ENCODE peak calls at places on chromosomes 4 and X, in six cellular contexts. One of them, this sample, is unnamed.

GRCh38 chr4:78645853-78646757 is 94.5 kb downstream of the ANXA3 start:
- DNase-seq in B cell: no peak
- DNase-seq in CD8-positive, alpha-beta T cell: no peak
- DNase-seq in left cardiac atrium: peak
- DNase-seq in T-helper 1 cell: no peak
- DNase-seq in amniotic stem cell: peak
- DNase-seq in this sample: peak

GRCh38 chr4:184408021-184408710 is 66.2 kb downstream of the IRF2 start:
- DNase-seq in B cell: no peak
- DNase-seq in CD8-positive, alpha-beta T cell: no peak
- DNase-seq in left cardiac atrium: no peak
- DNase-seq in T-helper 1 cell: no peak
- DNase-seq in amniotic stem cell: peak
- DNase-seq in this sample: no peak

GRCh38 chrX:1925053-1925481 is 310.2 kb downstream of the ASMT start:
- DNase-seq in B cell: no peak
- DNase-seq in CD8-positive, alpha-beta T cell: no peak
- DNase-seq in left cardiac atrium: no peak
- DNase-seq in T-helper 1 cell: no peak
- DNase-seq in amniotic stem cell: no peak
- DNase-seq in this sample: no peak

GRCh38 chr4:48375651-48376291 is 34.4 kb downstream of the SLAIN2 start:
- DNase-seq in B cell: no peak
- DNase-seq in CD8-positive, alpha-beta T cell: no peak
- DNase-seq in left cardiac atrium: no peak
- DNase-seq in T-helper 1 cell: no peak
- DNase-seq in amniotic stem cell: peak
- DNase-seq in this sample: peak

GRCh38 chrX:132716006-132716405 is 227.2 kb upstream of the MBNL3 start:
- DNase-seq in B cell: no peak
- DNase-seq in CD8-positive, alpha-beta T cell: no peak
- DNase-seq in left cardiac atrium: no peak
- DNase-seq in T-helper 1 cell: no peak
- DNase-seq in amniotic stem cell: no peak
- DNase-seq in this sample: no peak

GRCh38 chr4:45283352-45283751 is 557.0 kb upstream of the GNPDA2 start:
- DNase-seq in B cell: no peak
- DNase-seq in CD8-positive, alpha-beta T cell: no peak
- DNase-seq in left cardiac atrium: no peak
- DNase-seq in T-helper 1 cell: no peak
- DNase-seq in amniotic stem cell: no peak
- DNase-seq in this sample: no peak

GRCh38 chr4:17550549-17550948 is 26.4 kb upstream of the LAP3 start:
- DNase-seq in B cell: no peak
- DNase-seq in CD8-positive, alpha-beta T cell: no peak
- DNase-seq in left cardiac atrium: no peak
- DNase-seq in T-helper 1 cell: no peak
- DNase-seq in amniotic stem cell: no peak
- DNase-seq in this sample: no peak

GRCh38 chr4:83170952-83171399 is 56.4 kb upstream of the PLAC8 start:
- DNase-seq in B cell: no peak
- DNase-seq in CD8-positive, alpha-beta T cell: no peak
- DNase-seq in left cardiac atrium: no peak
- DNase-seq in T-helper 1 cell: no peak
- DNase-seq in amniotic stem cell: no peak
- DNase-seq in this sample: no peak

GRCh38 chr4:98046665-98047064 is 96.6 kb downstream of the STPG2 start:
- DNase-seq in B cell: no peak
- DNase-seq in CD8-positive, alpha-beta T cell: no peak
- DNase-seq in left cardiac atrium: no peak
- DNase-seq in T-helper 1 cell: no peak
- DNase-seq in amniotic stem cell: no peak
- DNase-seq in this sample: no peak

GRCh38 chr4:163448541-163449203 is 24.9 kb downstream of the TKTL2 start:
- DNase-seq in B cell: no peak
- DNase-seq in CD8-positive, alpha-beta T cell: no peak
- DNase-seq in left cardiac atrium: no peak
- DNase-seq in T-helper 1 cell: no peak
- DNase-seq in amniotic stem cell: no peak
- DNase-seq in this sample: no peak

GRCh38 chrX:103464774-103465117 is 54.5 kb downstream of the RAB40A start:
- DNase-seq in B cell: no peak
- DNase-seq in CD8-positive, alpha-beta T cell: peak
- DNase-seq in left cardiac atrium: peak
- DNase-seq in T-helper 1 cell: peak
- DNase-seq in amniotic stem cell: peak
- DNase-seq in this sample: peak

GRCh38 chr4:183181081-183181480 is 82.0 kb downstream of the WWC2 start:
- DNase-seq in B cell: no peak
- DNase-seq in CD8-positive, alpha-beta T cell: no peak
- DNase-seq in left cardiac atrium: no peak
- DNase-seq in T-helper 1 cell: no peak
- DNase-seq in amniotic stem cell: no peak
- DNase-seq in this sample: no peak

GRCh38 chr4:130043796-130044195 is 947.8 kb downstream of the C4orf33 start:
- DNase-seq in B cell: no peak
- DNase-seq in CD8-positive, alpha-beta T cell: no peak
- DNase-seq in left cardiac atrium: no peak
- DNase-seq in T-helper 1 cell: no peak
- DNase-seq in amniotic stem cell: peak
- DNase-seq in this sample: no peak

GRCh38 chr4:149932188-149932587 is 116.5 kb upstream of the IQCM start:
- DNase-seq in B cell: no peak
- DNase-seq in CD8-positive, alpha-beta T cell: no peak
- DNase-seq in left cardiac atrium: no peak
- DNase-seq in T-helper 1 cell: no peak
- DNase-seq in amniotic stem cell: no peak
- DNase-seq in this sample: no peak

GRCh38 chr4:38958453-38958852 is 73.8 kb downstream of the TMEM156 start:
- DNase-seq in B cell: no peak
- DNase-seq in CD8-positive, alpha-beta T cell: no peak
- DNase-seq in left cardiac atrium: no peak
- DNase-seq in T-helper 1 cell: no peak
- DNase-seq in amniotic stem cell: no peak
- DNase-seq in this sample: no peak

GRCh38 chr4:58166496-58166895 is 1056.3 kb upstream of the IGFBP7 start:
- DNase-seq in B cell: no peak
- DNase-seq in CD8-positive, alpha-beta T cell: no peak
- DNase-seq in left cardiac atrium: no peak
- DNase-seq in T-helper 1 cell: no peak
- DNase-seq in amniotic stem cell: no peak
- DNase-seq in this sample: no peak

GRCh38 chr4:94256833-94257232 is 49.2 kb downstream of the SMARCAD1 start:
- DNase-seq in B cell: no peak
- DNase-seq in CD8-positive, alpha-beta T cell: no peak
- DNase-seq in left cardiac atrium: no peak
- DNase-seq in T-helper 1 cell: no peak
- DNase-seq in amniotic stem cell: no peak
- DNase-seq in this sample: no peak

GRCh38 chr4:184397516-184398163 is 76.7 kb downstream of the IRF2 start:
- DNase-seq in B cell: no peak
- DNase-seq in CD8-positive, alpha-beta T cell: no peak
- DNase-seq in left cardiac atrium: no peak
- DNase-seq in T-helper 1 cell: no peak
- DNase-seq in amniotic stem cell: no peak
- DNase-seq in this sample: no peak

GRCh38 chr4:167233523-167234387 is 539 bp downstream of the SPOCK3 start:
- DNase-seq in B cell: no peak
- DNase-seq in CD8-positive, alpha-beta T cell: no peak
- DNase-seq in left cardiac atrium: no peak
- DNase-seq in T-helper 1 cell: no peak
- DNase-seq in amniotic stem cell: no peak
- DNase-seq in this sample: no peak

GRCh38 chr4:97367878-97368277 is 775.4 kb downstream of the STPG2 start:
- DNase-seq in B cell: no peak
- DNase-seq in CD8-positive, alpha-beta T cell: no peak
- DNase-seq in left cardiac atrium: no peak
- DNase-seq in T-helper 1 cell: no peak
- DNase-seq in amniotic stem cell: no peak
- DNase-seq in this sample: no peak

GRCh38 chr4:138749303-138749702 is 266.3 kb upstream of the NOCT start:
- DNase-seq in B cell: no peak
- DNase-seq in CD8-positive, alpha-beta T cell: no peak
- DNase-seq in left cardiac atrium: no peak
- DNase-seq in T-helper 1 cell: no peak
- DNase-seq in amniotic stem cell: no peak
- DNase-seq in this sample: no peak

GRCh38 chrX:119500061-119500800 is 32.0 kb downstream of the SLC25A5 start:
- DNase-seq in B cell: no peak
- DNase-seq in CD8-positive, alpha-beta T cell: no peak
- DNase-seq in left cardiac atrium: no peak
- DNase-seq in T-helper 1 cell: no peak
- DNase-seq in amniotic stem cell: no peak
- DNase-seq in this sample: no peak

GRCh38 chrX:23990455-23990854 is 36.5 kb downstream of the KLHL15 start:
- DNase-seq in B cell: no peak
- DNase-seq in CD8-positive, alpha-beta T cell: no peak
- DNase-seq in left cardiac atrium: no peak
- DNase-seq in T-helper 1 cell: no peak
- DNase-seq in amniotic stem cell: no peak
- DNase-seq in this sample: no peak

GRCh38 chr4:143728171-143728570 is 27.7 kb upstream of the FREM3 start:
- DNase-seq in B cell: no peak
- DNase-seq in CD8-positive, alpha-beta T cell: no peak
- DNase-seq in left cardiac atrium: no peak
- DNase-seq in T-helper 1 cell: no peak
- DNase-seq in amniotic stem cell: peak
- DNase-seq in this sample: no peak

GRCh38 chr4:8582941-8583654 is 2.9 kb downstream of the GPR78 start:
- DNase-seq in B cell: no peak
- DNase-seq in CD8-positive, alpha-beta T cell: no peak
- DNase-seq in left cardiac atrium: no peak
- DNase-seq in T-helper 1 cell: no peak
- DNase-seq in amniotic stem cell: no peak
- DNase-seq in this sample: no peak

GRCh38 chr4:87901426-87901825 is 68.7 kb downstream of the MEPE start:
- DNase-seq in B cell: no peak
- DNase-seq in CD8-positive, alpha-beta T cell: no peak
- DNase-seq in left cardiac atrium: no peak
- DNase-seq in T-helper 1 cell: no peak
- DNase-seq in amniotic stem cell: no peak
- DNase-seq in this sample: no peak

This sample was measured in prostate gland.